ENCODE peak calls at places on chromosomes 1 and 21, in nine cellular contexts. H is transverse colon, S is Peyer's patch, M is A549, Q is prostate gland, F is thyroid gland, Y is HCT116, A is ovary, U is uterus. Z is an unnamed sample.

GRCh38 chr1:231618588-231619256 is 7.9 kb upstream of the DISC1 start:
- DNase-seq in F (no peak), M (no peak), U (no peak), Y (no peak), Q (no peak), A (no peak), S (no peak), H (no peak), Z (no peak)

GRCh38 chr1:239719642-239720258 is 333.4 kb downstream of the CHRM3 start:
- DNase-seq in U (no peak), S (peak; percentile 83), Y (no peak), F (no peak), A (no peak), H (peak; percentile 21), M (no peak), Q (no peak), Z (no peak)

GRCh38 chr21:29657228-29657989 is 282.4 kb downstream of the GRIK1 start:
- DNase-seq in U (no peak), S (no peak), M (no peak), A (no peak), F (no peak), Y (no peak), Q (no peak), H (no peak), Z (no peak)

GRCh38 chr1:66231162-66232077 is 302.5 kb upstream of the SGIP1 start:
- DNase-seq in Q (no peak), Y (peak; percentile 73), A (no peak), H (no peak), U (no peak), F (no peak), S (no peak), M (peak; percentile 74), Z (no peak)

GRCh38 chr1:3651011-3651938 is 1.0 kb upstream of the TP73 start:
- DNase-seq in U (no peak), Q (no peak), H (no peak), A (no peak), M (peak; percentile 19), S (no peak), Y (no peak), F (no peak), Z (peak; percentile 15)

GRCh38 chr1:1212780-1213152 is 1.2 kb downstream of the TNFRSF4 start:
- DNase-seq in Y (no peak), H (peak; percentile 78), Q (no peak), A (no peak), S (peak; percentile 85), M (no peak), U (no peak), F (no peak), Z (peak; percentile 16)

GRCh38 chr21:38289697-38290096 is 32.9 kb downstream of the KCNJ15 start:
- DNase-seq in F (no peak), H (peak; percentile 16), Y (no peak), S (no peak), A (no peak), Q (no peak), M (no peak), U (no peak), Z (no peak)

GRCh38 chr1:16067127-16067768 is 6.2 kb downstream of the FAM131C start:
- DNase-seq in Y (no peak), U (no peak), A (no peak), M (peak; percentile 52), S (peak; percentile 69), H (peak; percentile 49), Q (no peak), F (no peak), Z (no peak)

GRCh38 chr1:226590626-226591025 is 42.1 kb downstream of the STUM start:
- DNase-seq in Q (no peak), F (no peak), S (no peak), U (no peak), A (no peak), Y (no peak), M (no peak), H (no peak), Z (no peak)

GRCh38 chr1:115429884-115430283 is 91.8 kb upstream of the NGF start:
- DNase-seq in U (no peak), A (no peak), F (no peak), M (no peak), Y (no peak), Q (no peak), H (no peak), S (no peak), Z (no peak)

GRCh38 chr1:240385985-240386978 is 225.7 kb downstream of the GREM2 start:
- DNase-seq in Y (no peak), U (no peak), Q (no peak), A (no peak), M (peak; percentile 82), S (no peak), F (no peak), H (no peak), Z (no peak)

DNA sequence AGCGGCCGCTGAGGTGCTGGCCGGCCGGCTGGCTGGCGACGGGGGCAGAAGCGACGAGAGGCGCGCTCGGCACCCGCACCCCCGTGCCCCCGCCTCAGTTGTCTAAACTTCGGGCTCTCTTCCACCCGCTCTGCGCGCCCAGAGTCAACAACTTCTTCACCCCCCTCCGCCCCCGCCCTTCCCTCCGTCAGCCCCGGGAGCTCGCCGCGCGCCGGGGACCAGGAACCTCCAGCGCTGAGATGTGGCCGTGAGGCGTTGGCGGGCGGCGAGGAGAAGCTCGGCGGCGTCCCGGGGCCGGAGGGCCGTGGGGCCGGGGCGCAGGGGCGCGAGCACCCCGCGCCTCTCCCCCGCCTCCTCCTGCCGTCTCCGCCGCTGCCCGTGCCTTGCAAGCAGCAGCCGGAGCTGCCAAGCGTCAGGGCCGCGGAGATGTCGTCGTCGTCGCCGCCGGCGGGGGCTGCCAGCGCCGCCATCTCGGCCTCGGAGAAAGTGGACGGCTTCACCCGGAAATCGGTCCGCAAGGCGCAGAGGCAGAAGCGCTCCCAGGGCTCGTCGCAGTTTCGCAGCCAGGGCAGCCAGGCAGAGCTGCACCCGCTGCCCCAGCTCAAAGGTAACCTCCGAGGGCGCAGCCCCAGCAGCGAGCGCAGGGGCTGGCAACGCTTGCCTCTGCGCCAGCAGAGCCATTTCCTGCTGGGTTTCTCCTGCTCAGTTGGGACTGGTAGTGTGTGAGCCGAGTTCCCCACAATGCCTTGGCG is 651 bp downstream of the PPP2R5A start:
- DNase-seq in M (peak; percentile 62), H (peak; percentile 78), F (peak; percentile 84), S (peak; percentile 82), Y (peak; percentile 21), Q (peak; percentile 65), A (peak; percentile 58), U (peak; percentile 64), Z (peak; percentile 86)
- TF ChIP-seq POLR2A in M (peak; percentile 32), H (peak; percentile 78), F (peak; percentile 75), S (peak; percentile 52), Y (no peak), Q (no peak), A (no peak), U (no peak), Z (no peak)

GRCh38 chr1:30930631-30931173 is 22.1 kb upstream of the SDC3 start:
- DNase-seq in M (no peak), U (no peak), Y (no peak), A (no peak), S (no peak), H (no peak), Q (no peak), F (no peak), Z (no peak)
- TF ChIP-seq POLR2A in M (no peak), U (no peak), Y (no peak), A (no peak), S (no peak), H (no peak), Q (no peak), F (no peak), Z (no peak)

GRCh38 chr1:117930484-117930883 is 945 bp downstream of the WDR3 start:
- DNase-seq in F (no peak), Q (no peak), Y (no peak), S (no peak), A (no peak), U (no peak), H (no peak), M (no peak), Z (peak; percentile 16)

GRCh38 chr1:117932576-117932975 is 3.0 kb downstream of the WDR3 start:
- DNase-seq in Y (no peak), M (no peak), H (no peak), U (no peak), F (no peak), Q (no peak), S (no peak), A (no peak), Z (no peak)

GRCh38 chr1:117928881-117929339 is 511 bp downstream of the GDAP2 start:
- DNase-seq in U (peak; percentile 23), Y (peak; percentile 39), A (no peak), F (peak; percentile 68), M (peak; percentile 53), Q (peak; percentile 16), H (peak; percentile 67), S (peak; percentile 71), Z (peak; percentile 72)

GRCh38 chr1:117930173-117930447 is 571 bp downstream of the WDR3 start:
- DNase-seq in M (no peak), Q (no peak), U (no peak), A (no peak), H (no peak), F (no peak), S (no peak), Y (no peak), Z (no peak)

DNA sequence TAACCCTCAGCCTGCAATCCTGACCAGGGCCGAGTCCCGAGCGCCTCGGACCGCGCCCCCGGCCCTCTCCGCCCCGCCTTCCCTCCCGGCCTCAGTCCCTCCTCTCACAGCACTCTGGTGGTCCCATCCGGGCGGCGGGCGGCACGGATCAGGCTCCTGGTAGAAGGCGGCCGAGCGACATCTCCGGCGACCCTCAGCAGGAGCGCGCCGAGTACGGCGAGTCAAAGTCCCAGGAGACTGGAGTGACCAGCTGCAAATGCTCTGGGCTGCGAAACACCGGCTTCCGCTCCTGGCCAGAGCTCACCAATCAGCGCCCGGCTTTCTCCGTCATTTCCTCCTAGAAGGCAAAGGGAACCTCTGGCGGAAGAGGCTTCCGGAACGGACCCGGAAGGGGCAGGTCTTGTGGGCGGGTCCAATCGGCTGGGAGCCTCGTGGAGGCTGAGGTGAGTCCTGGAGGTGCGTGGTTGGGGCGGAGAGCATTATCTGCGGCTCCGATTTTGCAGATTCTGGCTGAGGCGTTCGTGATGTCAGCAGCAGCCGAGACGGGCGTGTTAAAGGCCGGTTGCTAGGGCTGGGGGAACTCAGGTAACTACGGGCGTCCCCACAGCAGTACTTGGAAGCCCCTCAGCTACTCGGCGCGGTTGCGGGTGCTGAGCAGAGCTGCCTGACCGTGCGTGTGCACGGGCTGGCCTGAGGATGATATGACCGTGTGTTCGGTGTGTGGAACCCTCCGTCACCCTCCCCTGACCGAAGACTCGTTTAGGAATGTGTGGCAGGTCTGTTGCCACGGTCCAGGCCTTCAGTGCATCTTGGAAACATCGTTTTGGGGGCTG is at the start of the genes GDAP2 and WDR3:
- DNase-seq in F (peak; percentile 97), S (peak; percentile 99), Y (peak; percentile 92), U (peak; percentile 93), M (peak; percentile 92), H (peak; percentile 98), Q (peak; percentile 97), A (peak; percentile 94), Z (peak; percentile 96)
- TF ChIP-seq POLR2A in F (peak; percentile 81), S (peak; percentile 54), Y (peak; percentile 88), U (peak; percentile 5), M (peak; percentile 56), H (peak; percentile 75), Q (peak; percentile 59), A (no peak), Z (peak; percentile 74)

DNA sequence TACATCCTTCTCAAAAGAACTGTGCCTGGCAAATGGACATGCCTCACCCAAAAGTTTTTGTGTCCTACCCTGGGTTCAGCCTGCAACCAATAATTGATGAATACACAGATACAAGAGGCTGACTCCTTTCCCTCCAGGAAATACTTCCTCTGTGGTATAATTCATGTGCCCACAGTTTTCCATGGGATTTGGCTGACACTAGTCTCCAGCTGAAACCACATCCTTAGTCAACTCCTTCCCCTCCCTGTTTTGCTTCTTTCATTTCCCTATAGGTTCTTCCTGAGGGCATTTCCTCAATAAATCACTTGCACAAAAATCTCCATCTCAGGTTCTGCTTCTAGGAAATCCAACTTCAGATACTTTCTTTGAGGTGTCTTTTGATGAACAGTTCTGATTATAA is 436.6 kb upstream of the C1orf87 start:
- DNase-seq in Q (no peak), S (no peak), Y (no peak), U (no peak), F (no peak), M (no peak), H (no peak), A (no peak), Z (no peak)
- TF ChIP-seq POLR2A in Q (no peak), S (no peak), Y (no peak), U (no peak), F (no peak), M (no peak), H (no peak), A (no peak), Z (no peak)

Z was measured in erythroblast.